ENCODE peak calls at places on chromosomes 6 and 20, in six cellular contexts. Y is PC-9, H is heart left ventricle, C is A549, D is stomach, M is Peyer's patch. T is an unnamed sample.

GRCh38 chr20:58286729-58287128 is 22.8 kb upstream of the RAB22A start:
- DNase-seq in Y (no peak), H (no peak), C (no peak), D (no peak), M (no peak), T (no peak)

GRCh38 chr6:123546537-123546936 is 90.2 kb downstream of the TRDN start:
- DNase-seq in Y (no peak), H (no peak), C (no peak), D (no peak), M (no peak), T (no peak)

GRCh38 chr6:14108571-14109410 is 8.8 kb upstream of the CD83 start:
- DNase-seq in Y (no peak), H (peak; percentile 60), C (no peak), D (peak; percentile 49), M (no peak), T (peak; percentile 82)

GRCh38 chr6:48135352-48136084 is 24.5 kb upstream of the PTCHD4 start:
- DNase-seq in Y (peak; percentile 67), H (no peak), C (no peak), D (no peak), M (no peak), T (no peak)

GRCh38 chr6:27293436-27294152 is 18.5 kb downstream of the POM121L2 start:
- DNase-seq in Y (peak; percentile 53), H (no peak), C (no peak), D (no peak), M (no peak), T (no peak)

GRCh38 chr6:88662163-88662580 is 301.2 kb downstream of the RNGTT start:
- DNase-seq in Y (no peak), H (no peak), C (no peak), D (peak; percentile 36), M (no peak), T (no peak)

GRCh38 chr20:62356143-62356947 is 10.8 kb downstream of the LAMA5 start:
- DNase-seq in Y (no peak), H (peak; percentile 73), C (no peak), D (no peak), M (no peak), T (no peak)

GRCh38 chr6:42423244-42423643 is 28.5 kb downstream of the TRERF1 start:
- DNase-seq in Y (no peak), H (no peak), C (no peak), D (no peak), M (no peak), T (no peak)

GRCh38 chr6:120373185-120373584 is 961.1 kb downstream of the TBC1D32 start:
- DNase-seq in Y (no peak), H (no peak), C (no peak), D (no peak), M (no peak), T (no peak)

GRCh38 chr6:113329942-113330897 is 526.9 kb upstream of the MARCKS start:
- DNase-seq in Y (peak; percentile 26), H (no peak), C (no peak), D (no peak), M (no peak), T (no peak)

GRCh38 chr20:37797669-37798175 is 103.9 kb downstream of the CTNNBL1 start:
- DNase-seq in Y (no peak), H (no peak), C (no peak), D (no peak), M (no peak), T (no peak)

GRCh38 chr6:157822221-157823000 is 635 bp upstream of the SNX9 start:
- DNase-seq in Y (no peak), H (peak; percentile 43), C (peak; percentile 12), D (no peak), M (peak; percentile 67), T (no peak)

GRCh38 chr20:19779634-19780033 is 21.6 kb downstream of the RIN2 start:
- DNase-seq in Y (no peak), H (no peak), C (no peak), D (no peak), M (no peak), T (no peak)

GRCh38 chr6:35493307-35493983 is 3.4 kb downstream of the TEAD3 start:
- DNase-seq in Y (no peak), H (no peak), C (no peak), D (no peak), M (peak; percentile 46), T (no peak)

GRCh38 chr6:50330963-50331362 is 281.2 kb upstream of the DEFB112 start:
- DNase-seq in Y (no peak), H (no peak), C (no peak), D (no peak), M (no peak), T (no peak)

GRCh38 chr20:23533161-23533560 is 35.1 kb downstream of the CST9L start:
- DNase-seq in Y (no peak), H (no peak), C (no peak), D (no peak), M (no peak), T (no peak)

GRCh38 chr6:24802271-24803059 is 3.7 kb upstream of the ARMH2 start:
- DNase-seq in Y (peak; percentile 41), H (no peak), C (no peak), D (no peak), M (no peak), T (no peak)

GRCh38 chr20:5154543-5154925 is 27.7 kb downstream of the CDS2 start:
- DNase-seq in Y (no peak), H (no peak), C (no peak), D (no peak), M (no peak), T (no peak)

GRCh38 chr6:29631860-29632731 is 887 bp downstream of the GABBR1 start:
- DNase-seq in Y (no peak), H (peak; percentile 76), C (peak; percentile 21), D (peak; percentile 54), M (peak; percentile 59), T (peak; percentile 34)

GRCh38 chr6:87682310-87682709 is 19.7 kb downstream of the AKIRIN2 start:
- DNase-seq in Y (no peak), H (no peak), C (no peak), D (no peak), M (no peak), T (no peak)

GRCh38 chr6:106168097-106168888 is 82.2 kb downstream of the PRDM1 start:
- DNase-seq in Y (no peak), H (no peak), C (no peak), D (no peak), M (no peak), T (no peak)

GRCh38 chr6:82013561-82014275 is 233.8 kb downstream of the IBTK start:
- DNase-seq in Y (no peak), H (peak; percentile 20), C (no peak), D (no peak), M (no peak), T (no peak)

GRCh38 chr20:37559312-37560027 is 31.8 kb upstream of the BLCAP start:
- DNase-seq in Y (no peak), H (no peak), C (no peak), D (no peak), M (no peak), T (no peak)

GRCh38 chr6:4912559-4912958 is 91.3 kb downstream of the RPP40 start:
- DNase-seq in Y (no peak), H (no peak), C (no peak), D (no peak), M (no peak), T (no peak)

GRCh38 chr6:30612687-30613248 is 4.3 kb downstream of the PPP1R10 start:
- DNase-seq in Y (peak; percentile 47), H (no peak), C (no peak), D (no peak), M (no peak), T (no peak)

GRCh38 chr6:143673638-143674037 is 4.1 kb upstream of the PHACTR2 start:
- DNase-seq in Y (peak; percentile 96), H (no peak), C (peak; percentile 19), D (peak; percentile 64), M (no peak), T (no peak)

GRCh38 chr6:163179721-163180120 is 234.8 kb upstream of the QKI start:
- DNase-seq in Y (no peak), H (no peak), C (no peak), D (no peak), M (no peak), T (no peak)

GRCh38 chr6:132887204-132887603 is 72.8 kb downstream of the RPS12 start:
- DNase-seq in Y (no peak), H (no peak), C (no peak), D (no peak), M (no peak), T (no peak)

GRCh38 chr20:5030348-5031205 is 29.3 kb upstream of the SLC23A2 start:
- DNase-seq in Y (no peak), H (no peak), C (no peak), D (no peak), M (no peak), T (no peak)

GRCh38 chr6:37535701-37536461 is 36.2 kb upstream of the CCDC167 start:
- DNase-seq in Y (no peak), H (no peak), C (no peak), D (peak; percentile 28), M (no peak), T (no peak)

GRCh38 chr6:22681761-22682160 is 112.4 kb downstream of the HDGFL1 start:
- DNase-seq in Y (no peak), H (no peak), C (no peak), D (no peak), M (no peak), T (no peak)

GRCh38 chr20:36214684-36215256 is 21.5 kb upstream of the AAR2 start:
- DNase-seq in Y (no peak), H (no peak), C (peak; percentile 54), D (no peak), M (no peak), T (no peak)

GRCh38 chr20:20895537-20895936 is 183.1 kb upstream of the RALGAPA2 start:
- DNase-seq in Y (no peak), H (no peak), C (no peak), D (no peak), M (no peak), T (no peak)

GRCh38 chr6:3157151-3157933 is at the start of gene TUBB2A:
- DNase-seq in Y (peak; percentile 44), H (peak; percentile 90), C (peak; percentile 63), D (peak; percentile 89), M (peak; percentile 91), T (peak; percentile 87)
- H3K4me1 ChIP-seq in Y (peaks cover 10% of the 10 kb centered on the region), H (peaks cover 5% of the 10 kb centered on the region), C (peaks cover 27% of the 10 kb centered on the region), D (peaks cover 56% of the 10 kb centered on the region), M (no peaks in the 10 kb centered on the region), T (no peaks in the 10 kb centered on the region)

GRCh38 chr20:44849712-44850111 is 35.8 kb upstream of the YWHAB start:
- DNase-seq in Y (no peak), H (no peak), C (no peak), D (no peak), M (no peak), T (no peak)
- TF ChIP-seq CTCF in Y (peak; percentile 31), H (no peak), C (no peak), D (no peak), M (no peak), T (no peak)

DNA sequence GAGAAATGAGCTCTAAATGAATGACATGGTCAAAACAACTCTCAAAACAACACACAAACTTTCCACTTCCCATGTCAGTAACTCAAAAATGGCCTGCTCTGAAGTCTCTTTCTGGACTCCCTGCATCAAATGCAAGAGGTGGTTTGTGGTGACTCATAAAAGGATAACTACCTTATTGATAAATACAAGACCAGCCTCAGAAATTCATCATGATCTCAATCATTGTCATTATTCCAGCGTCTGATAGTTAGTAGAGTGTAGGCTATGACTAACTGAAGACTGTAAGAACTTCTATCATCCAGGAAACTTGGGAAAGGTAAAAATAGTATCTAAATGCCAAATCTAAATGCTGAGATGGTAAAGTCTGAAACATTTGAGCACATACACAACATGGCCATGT is 369.4 kb downstream of the BMP2 start:
- DNase-seq in Y (no peak), H (no peak), C (no peak), D (no peak), M (no peak), T (no peak)
- H3K27ac ChIP-seq in Y (no peak overlapping the region), H (no peak overlapping the region), C (no peak overlapping the region), D (no peak overlapping the region), M (no peak overlapping the region), T (no peak overlapping the region)

GRCh38 chr6:100923481-100923880 is 42.4 kb upstream of the ASCC3 start:
- DNase-seq in Y (no peak), H (no peak), C (no peak), D (no peak), M (no peak), T (no peak)
- H3K4me1 ChIP-seq in Y (peaks cover 9% of the 10 kb centered on the region), H (no peaks in the 10 kb centered on the region), C (no peaks in the 10 kb centered on the region), D (no peaks in the 10 kb centered on the region), M (no peaks in the 10 kb centered on the region), T (no peaks in the 10 kb centered on the region)